ENCODE peak calls at places on chromosome 14, in nine cellular contexts. One of them, this sample, is unnamed.

GRCh38 chr14:62308927-62309326 is 546.7 kb downstream of the SNAPC1 start:
- DNase-seq in SK-N-MC: no peak
- DNase-seq in body of pancreas: no peak
- DNase-seq in activated naive CD4-positive, alpha-beta T cell treated with anti-CD3 and anti-CD28 coated beads, Interleukin-2, amount 10 ng/mL, durations not matched to agents 7 days and 5 days: no peak
- DNase-seq in AG08395: no peak
- DNase-seq in cardiac muscle cell: no peak
- DNase-seq in naive B cell: no peak
- DNase-seq in left ventricle myocardium superior: no peak
- DNase-seq in HFF-Myc: no peak
- DNase-seq in this sample: no peak

GRCh38 chr14:50103558-50103957 is 12.8 kb downstream of the VCPKMT start:
- DNase-seq in SK-N-MC: no peak
- DNase-seq in body of pancreas: no peak
- DNase-seq in activated naive CD4-positive, alpha-beta T cell treated with anti-CD3 and anti-CD28 coated beads, Interleukin-2, amount 10 ng/mL, durations not matched to agents 7 days and 5 days: no peak
- DNase-seq in AG08395: no peak
- DNase-seq in cardiac muscle cell: no peak
- DNase-seq in naive B cell: no peak
- DNase-seq in left ventricle myocardium superior: no peak
- DNase-seq in HFF-Myc: no peak
- DNase-seq in this sample: no peak

GRCh38 chr14:75011356-75012097 is 8.8 kb downstream of the EIF2B2 start:
- DNase-seq in SK-N-MC: no peak
- DNase-seq in body of pancreas: no peak
- DNase-seq in activated naive CD4-positive, alpha-beta T cell treated with anti-CD3 and anti-CD28 coated beads, Interleukin-2, amount 10 ng/mL, durations not matched to agents 7 days and 5 days: no peak
- DNase-seq in AG08395: peak
- DNase-seq in cardiac muscle cell: peak
- DNase-seq in naive B cell: no peak
- DNase-seq in left ventricle myocardium superior: no peak
- DNase-seq in HFF-Myc: no peak
- DNase-seq in this sample: no peak

GRCh38 chr14:102486513-102487203 is 22.9 kb downstream of the ANKRD9 start:
- DNase-seq in SK-N-MC: no peak
- DNase-seq in body of pancreas: no peak
- DNase-seq in activated naive CD4-positive, alpha-beta T cell treated with anti-CD3 and anti-CD28 coated beads, Interleukin-2, amount 10 ng/mL, durations not matched to agents 7 days and 5 days: no peak
- DNase-seq in AG08395: no peak
- DNase-seq in cardiac muscle cell: no peak
- DNase-seq in naive B cell: no peak
- DNase-seq in left ventricle myocardium superior: no peak
- DNase-seq in HFF-Myc: no peak
- DNase-seq in this sample: no peak

GRCh38 chr14:86654558-86655184 is 1124.7 kb downstream of the FLRT2 start:
- DNase-seq in SK-N-MC: no peak
- DNase-seq in body of pancreas: peak
- DNase-seq in activated naive CD4-positive, alpha-beta T cell treated with anti-CD3 and anti-CD28 coated beads, Interleukin-2, amount 10 ng/mL, durations not matched to agents 7 days and 5 days: peak
- DNase-seq in AG08395: no peak
- DNase-seq in cardiac muscle cell: peak
- DNase-seq in naive B cell: peak
- DNase-seq in left ventricle myocardium superior: peak
- DNase-seq in HFF-Myc: peak
- DNase-seq in this sample: no peak

GRCh38 chr14:96158735-96159134 is 45.9 kb upstream of the BDKRB2 start:
- DNase-seq in SK-N-MC: no peak
- DNase-seq in body of pancreas: no peak
- DNase-seq in activated naive CD4-positive, alpha-beta T cell treated with anti-CD3 and anti-CD28 coated beads, Interleukin-2, amount 10 ng/mL, durations not matched to agents 7 days and 5 days: no peak
- DNase-seq in AG08395: no peak
- DNase-seq in cardiac muscle cell: no peak
- DNase-seq in naive B cell: no peak
- DNase-seq in left ventricle myocardium superior: no peak
- DNase-seq in HFF-Myc: no peak
- DNase-seq in this sample: no peak

GRCh38 chr14:105924951-105925591 is 398.7 kb downstream of the TMEM121 start:
- DNase-seq in SK-N-MC: no peak
- DNase-seq in body of pancreas: no peak
- DNase-seq in activated naive CD4-positive, alpha-beta T cell treated with anti-CD3 and anti-CD28 coated beads, Interleukin-2, amount 10 ng/mL, durations not matched to agents 7 days and 5 days: no peak
- DNase-seq in AG08395: no peak
- DNase-seq in cardiac muscle cell: no peak
- DNase-seq in naive B cell: no peak
- DNase-seq in left ventricle myocardium superior: peak
- DNase-seq in HFF-Myc: no peak
- DNase-seq in this sample: no peak

GRCh38 chr14:75165586-75166391 is 10.6 kb downstream of the TMED10 start:
- DNase-seq in SK-N-MC: no peak
- DNase-seq in body of pancreas: no peak
- DNase-seq in activated naive CD4-positive, alpha-beta T cell treated with anti-CD3 and anti-CD28 coated beads, Interleukin-2, amount 10 ng/mL, durations not matched to agents 7 days and 5 days: no peak
- DNase-seq in AG08395: no peak
- DNase-seq in cardiac muscle cell: no peak
- DNase-seq in naive B cell: no peak
- DNase-seq in left ventricle myocardium superior: no peak
- DNase-seq in HFF-Myc: no peak
- DNase-seq in this sample: no peak

GRCh38 chr14:88470542-88471440 is 84.0 kb downstream of the PTPN21 start:
- DNase-seq in SK-N-MC: no peak
- DNase-seq in body of pancreas: no peak
- DNase-seq in activated naive CD4-positive, alpha-beta T cell treated with anti-CD3 and anti-CD28 coated beads, Interleukin-2, amount 10 ng/mL, durations not matched to agents 7 days and 5 days: no peak
- DNase-seq in AG08395: no peak
- DNase-seq in cardiac muscle cell: no peak
- DNase-seq in naive B cell: no peak
- DNase-seq in left ventricle myocardium superior: peak
- DNase-seq in HFF-Myc: no peak
- DNase-seq in this sample: no peak

GRCh38 chr14:77023001-77023996 is 5.2 kb downstream of the IRF2BPL start:
- DNase-seq in SK-N-MC: no peak
- DNase-seq in body of pancreas: peak
- DNase-seq in activated naive CD4-positive, alpha-beta T cell treated with anti-CD3 and anti-CD28 coated beads, Interleukin-2, amount 10 ng/mL, durations not matched to agents 7 days and 5 days: no peak
- DNase-seq in AG08395: peak
- DNase-seq in cardiac muscle cell: peak
- DNase-seq in naive B cell: no peak
- DNase-seq in left ventricle myocardium superior: peak
- DNase-seq in HFF-Myc: no peak
- DNase-seq in this sample: no peak

GRCh38 chr14:96362071-96362964 is 823 bp downstream of the ATG2B start:
- DNase-seq in SK-N-MC: no peak
- DNase-seq in body of pancreas: peak
- DNase-seq in activated naive CD4-positive, alpha-beta T cell treated with anti-CD3 and anti-CD28 coated beads, Interleukin-2, amount 10 ng/mL, durations not matched to agents 7 days and 5 days: peak
- DNase-seq in AG08395: peak
- DNase-seq in cardiac muscle cell: peak
- DNase-seq in naive B cell: peak
- DNase-seq in left ventricle myocardium superior: no peak
- DNase-seq in HFF-Myc: no peak
- DNase-seq in this sample: peak

GRCh38 chr14:91946313-91947195 is 940 bp downstream of the FBLN5 start:
- DNase-seq in SK-N-MC: no peak
- DNase-seq in body of pancreas: no peak
- DNase-seq in activated naive CD4-positive, alpha-beta T cell treated with anti-CD3 and anti-CD28 coated beads, Interleukin-2, amount 10 ng/mL, durations not matched to agents 7 days and 5 days: no peak
- DNase-seq in AG08395: peak
- DNase-seq in cardiac muscle cell: no peak
- DNase-seq in naive B cell: no peak
- DNase-seq in left ventricle myocardium superior: no peak
- DNase-seq in HFF-Myc: no peak
- DNase-seq in this sample: no peak